ENCODE peak calls at places on chromosome 3, in eight cellular contexts. U is ELR, Q is T-cell, E is neural progenitor cell, T is GM13977, A is NAMALWA, R is coronary artery, O is epithelial cell of esophagus. I is an unnamed sample.

GRCh38 chr3:113758389-113759029 is 11.7 kb downstream of the ATP6V1A start:
- DNase-seq in U (peak), Q (no peak), E (no peak), T (no peak), A (no peak), R (no peak), O (peak), I (no peak)

GRCh38 chr3:188166471-188166870 is 12.5 kb downstream of the LPP start:
- DNase-seq in U (no peak), Q (no peak), E (no peak), T (no peak), A (no peak), R (no peak), O (no peak), I (no peak)

GRCh38 chr3:89740029-89740880 is 632.8 kb downstream of the EPHA3 start:
- DNase-seq in U (no peak), Q (no peak), E (no peak), T (no peak), A (no peak), R (no peak), O (no peak), I (no peak)

GRCh38 chr3:175383366-175383765 is 524.2 kb downstream of the NAALADL2 start:
- DNase-seq in U (no peak), Q (no peak), E (no peak), T (no peak), A (no peak), R (no peak), O (no peak), I (no peak)

GRCh38 chr3:156670652-156671051 is 3.7 kb upstream of the TIPARP start:
- DNase-seq in U (no peak), Q (no peak), E (no peak), T (no peak), A (no peak), R (no peak), O (no peak), I (no peak)

GRCh38 chr3:81816473-81817260 is 55.2 kb upstream of the GBE1 start:
- DNase-seq in U (no peak), Q (no peak), E (peak), T (peak), A (peak), R (no peak), O (no peak), I (no peak)

GRCh38 chr3:81723732-81724313 is 37.6 kb downstream of the GBE1 start:
- DNase-seq in U (peak), Q (no peak), E (no peak), T (no peak), A (no peak), R (no peak), O (peak), I (no peak)

GRCh38 chr3:45225465-45226205 is 452 bp downstream of the TMEM158 start:
- DNase-seq in U (peak), Q (peak), E (peak), T (peak), A (no peak), R (no peak), O (peak), I (no peak)

GRCh38 chr3:56801151-56801596 is 575 bp downstream of the ARHGEF3 start:
- DNase-seq in U (no peak), Q (no peak), E (no peak), T (no peak), A (peak), R (no peak), O (peak), I (no peak)